ENCODE peak calls at places on chromosome 7, in seven cellular contexts. One of them, this sample, is unnamed.

GRCh38 chr7:135978624-135979023 is 1.5 kb upstream of the MTPN start:
- DNase-seq in glutamatergic neuron: no peak
- DNase-seq in psoas muscle: no peak
- DNase-seq in gastrocnemius medialis: no peak
- DNase-seq in GM12865: no peak
- DNase-seq in RWPE2: no peak
- DNase-seq in BJ: no peak
- DNase-seq in this sample: no peak

GRCh38 chr7:28986723-28987122 is 28.6 kb upstream of the TRIL start:
- DNase-seq in RWPE2: no peak
- DNase-seq in BJ: peak
- DNase-seq in psoas muscle: no peak
- DNase-seq in glutamatergic neuron: no peak
- DNase-seq in gastrocnemius medialis: no peak
- DNase-seq in GM12865: no peak
- DNase-seq in this sample: peak

GRCh38 chr7:86916277-86916825 is 143.1 kb downstream of the ELAPOR2 start:
- DNase-seq in BJ: no peak
- DNase-seq in GM12865: no peak
- DNase-seq in glutamatergic neuron: no peak
- DNase-seq in RWPE2: no peak
- DNase-seq in psoas muscle: no peak
- DNase-seq in gastrocnemius medialis: no peak
- DNase-seq in this sample: no peak

GRCh38 chr7:95421847-95422444 is 12.9 kb downstream of the PON2 start:
- DNase-seq in BJ: no peak
- DNase-seq in GM12865: no peak
- DNase-seq in psoas muscle: no peak
- DNase-seq in RWPE2: no peak
- DNase-seq in glutamatergic neuron: no peak
- DNase-seq in gastrocnemius medialis: no peak
- DNase-seq in this sample: no peak

GRCh38 chr7:98022531-98022930 is 32.5 kb upstream of the OCM2 start:
- DNase-seq in psoas muscle: no peak
- DNase-seq in RWPE2: no peak
- DNase-seq in GM12865: no peak
- DNase-seq in BJ: no peak
- DNase-seq in glutamatergic neuron: no peak
- DNase-seq in gastrocnemius medialis: no peak
- DNase-seq in this sample: no peak

GRCh38 chr7:31106303-31107105 is 54.4 kb downstream of the ADCYAP1R1 start:
- DNase-seq in GM12865: no peak
- DNase-seq in BJ: no peak
- DNase-seq in glutamatergic neuron: no peak
- DNase-seq in psoas muscle: no peak
- DNase-seq in RWPE2: peak
- DNase-seq in gastrocnemius medialis: no peak
- DNase-seq in this sample: no peak

GRCh38 chr7:66015440-66016130 is 33.6 kb upstream of the GUSB start:
- DNase-seq in glutamatergic neuron: no peak
- DNase-seq in gastrocnemius medialis: no peak
- DNase-seq in GM12865: no peak
- DNase-seq in psoas muscle: no peak
- DNase-seq in BJ: no peak
- DNase-seq in RWPE2: no peak
- DNase-seq in this sample: no peak

GRCh38 chr7:83976302-83976701 is 218.3 kb downstream of the SEMA3A start:
- DNase-seq in glutamatergic neuron: no peak
- DNase-seq in gastrocnemius medialis: no peak
- DNase-seq in GM12865: peak
- DNase-seq in psoas muscle: no peak
- DNase-seq in BJ: no peak
- DNase-seq in RWPE2: no peak
- DNase-seq in this sample: no peak

GRCh38 chr7:117825132-117825531 is 48.1 kb downstream of the CTTNBP2 start:
- DNase-seq in BJ: no peak
- DNase-seq in psoas muscle: no peak
- DNase-seq in GM12865: no peak
- DNase-seq in glutamatergic neuron: no peak
- DNase-seq in RWPE2: no peak
- DNase-seq in gastrocnemius medialis: no peak
- DNase-seq in this sample: no peak

GRCh38 chr7:119720541-119720940 is 552.4 kb upstream of the KCND2 start:
- DNase-seq in gastrocnemius medialis: no peak
- DNase-seq in psoas muscle: no peak
- DNase-seq in GM12865: no peak
- DNase-seq in BJ: no peak
- DNase-seq in glutamatergic neuron: no peak
- DNase-seq in RWPE2: no peak
- DNase-seq in this sample: peak

GRCh38 chr7:116161733-116162132 is 48.6 kb upstream of the TES start:
- DNase-seq in RWPE2: no peak
- DNase-seq in glutamatergic neuron: no peak
- DNase-seq in GM12865: no peak
- DNase-seq in BJ: no peak
- DNase-seq in gastrocnemius medialis: no peak
- DNase-seq in psoas muscle: no peak
- DNase-seq in this sample: no peak

GRCh38 chr7:32890553-32891045 is 961 bp downstream of the KBTBD2 start:
- DNase-seq in glutamatergic neuron: no peak
- DNase-seq in BJ: no peak
- DNase-seq in gastrocnemius medialis: peak
- DNase-seq in RWPE2: no peak
- DNase-seq in psoas muscle: no peak
- DNase-seq in GM12865: peak
- DNase-seq in this sample: no peak

GRCh38 chr7:51732066-51732465 is 415.5 kb upstream of the COBL start:
- DNase-seq in BJ: no peak
- DNase-seq in psoas muscle: no peak
- DNase-seq in gastrocnemius medialis: no peak
- DNase-seq in RWPE2: no peak
- DNase-seq in glutamatergic neuron: no peak
- DNase-seq in GM12865: no peak
- DNase-seq in this sample: no peak

GRCh38 chr7:12716722-12717121 is 29.3 kb downstream of the ARL4A start:
- DNase-seq in GM12865: no peak
- DNase-seq in glutamatergic neuron: no peak
- DNase-seq in RWPE2: no peak
- DNase-seq in gastrocnemius medialis: no peak
- DNase-seq in psoas muscle: no peak
- DNase-seq in BJ: no peak
- DNase-seq in this sample: no peak

GRCh38 chr7:151711906-151712771 is 164.8 kb downstream of the PRKAG2 start:
- DNase-seq in gastrocnemius medialis: peak
- DNase-seq in BJ: no peak
- DNase-seq in RWPE2: no peak
- DNase-seq in glutamatergic neuron: no peak
- DNase-seq in GM12865: no peak
- DNase-seq in psoas muscle: peak
- DNase-seq in this sample: no peak

GRCh38 chr7:55020481-55020871 is 1.7 kb downstream of the EGFR start:
- DNase-seq in GM12865: no peak
- DNase-seq in BJ: no peak
- DNase-seq in glutamatergic neuron: no peak
- DNase-seq in gastrocnemius medialis: peak
- DNase-seq in RWPE2: peak
- DNase-seq in psoas muscle: peak
- DNase-seq in this sample: no peak

GRCh38 chr7:30349170-30349569 is 64.8 kb downstream of the ZNRF2 start:
- DNase-seq in GM12865: no peak
- DNase-seq in glutamatergic neuron: no peak
- DNase-seq in RWPE2: no peak
- DNase-seq in gastrocnemius medialis: no peak
- DNase-seq in psoas muscle: no peak
- DNase-seq in BJ: no peak
- DNase-seq in this sample: no peak

GRCh38 chr7:103856929-103857328 is 132.5 kb downstream of the RELN start:
- DNase-seq in GM12865: no peak
- DNase-seq in glutamatergic neuron: no peak
- DNase-seq in BJ: no peak
- DNase-seq in RWPE2: no peak
- DNase-seq in psoas muscle: no peak
- DNase-seq in gastrocnemius medialis: no peak
- DNase-seq in this sample: no peak

GRCh38 chr7:105935250-105935649 is 27.8 kb upstream of the CDHR3 start:
- DNase-seq in RWPE2: no peak
- DNase-seq in glutamatergic neuron: no peak
- DNase-seq in gastrocnemius medialis: no peak
- DNase-seq in BJ: no peak
- DNase-seq in psoas muscle: no peak
- DNase-seq in GM12865: no peak
- DNase-seq in this sample: no peak

GRCh38 chr7:23213755-23214154 is 31.9 kb downstream of the NUP42 start:
- DNase-seq in BJ: no peak
- DNase-seq in RWPE2: no peak
- DNase-seq in gastrocnemius medialis: no peak
- DNase-seq in psoas muscle: no peak
- DNase-seq in glutamatergic neuron: no peak
- DNase-seq in GM12865: no peak
- DNase-seq in this sample: no peak

GRCh38 chr7:47757946-47758371 is 176.0 kb upstream of the TNS3 start:
- DNase-seq in RWPE2: no peak
- DNase-seq in psoas muscle: peak
- DNase-seq in GM12865: no peak
- DNase-seq in gastrocnemius medialis: peak
- DNase-seq in glutamatergic neuron: no peak
- DNase-seq in BJ: peak
- DNase-seq in this sample: peak

GRCh38 chr7:6444516-6445269 is 3.1 kb downstream of the DAGLB start:
- DNase-seq in psoas muscle: no peak
- DNase-seq in GM12865: no peak
- DNase-seq in RWPE2: no peak
- DNase-seq in gastrocnemius medialis: no peak
- DNase-seq in glutamatergic neuron: no peak
- DNase-seq in BJ: no peak
- DNase-seq in this sample: no peak

DNA sequence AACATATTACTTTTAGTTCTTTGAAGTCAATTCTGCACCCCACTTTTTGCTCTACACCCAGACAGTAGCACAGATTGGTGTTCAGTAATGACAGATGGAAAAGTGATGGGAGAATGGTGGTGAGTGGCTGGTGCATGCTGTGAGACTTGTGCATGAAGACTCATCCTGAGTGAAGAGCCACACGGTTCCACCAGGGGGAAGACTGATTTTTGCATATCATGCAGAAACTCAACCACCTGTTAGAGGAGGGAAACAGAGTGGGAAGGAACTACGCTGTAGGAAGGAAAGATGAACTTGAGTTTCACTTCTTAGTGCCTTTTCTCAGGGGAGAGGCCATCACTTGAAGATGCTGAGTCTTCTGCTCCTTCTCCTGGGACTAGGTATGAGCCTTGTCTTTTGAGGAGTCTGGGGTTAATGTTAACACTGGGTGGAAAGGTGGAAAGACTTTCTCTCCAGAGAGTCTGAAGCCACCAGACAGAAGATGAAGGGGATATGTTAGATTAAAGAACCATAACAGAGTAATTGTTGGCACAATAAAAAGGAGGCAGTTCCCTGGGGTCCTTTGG is 9.3 kb upstream of the PRSS1 start:
- DNase-seq in BJ: no peak
- DNase-seq in psoas muscle: no peak
- DNase-seq in GM12865: peak
- DNase-seq in RWPE2: no peak
- DNase-seq in gastrocnemius medialis: no peak
- DNase-seq in glutamatergic neuron: no peak
- DNase-seq in this sample: no peak
- TF ChIP-seq CTCF in BJ: no peak
- TF ChIP-seq CTCF in psoas muscle: no peak
- TF ChIP-seq CTCF in GM12865: peak
- TF ChIP-seq CTCF in RWPE2: no peak
- TF ChIP-seq CTCF in gastrocnemius medialis: no peak
- TF ChIP-seq CTCF in glutamatergic neuron: no peak
- TF ChIP-seq CTCF in this sample: no peak

GRCh38 chr7:130488376-130489139 is 3.3 kb upstream of the MEST start:
- DNase-seq in RWPE2: no peak
- DNase-seq in GM12865: no peak
- DNase-seq in psoas muscle: no peak
- DNase-seq in glutamatergic neuron: no peak
- DNase-seq in gastrocnemius medialis: no peak
- DNase-seq in BJ: no peak
- DNase-seq in this sample: no peak
- TF ChIP-seq CTCF in RWPE2: no peak
- TF ChIP-seq CTCF in GM12865: no peak
- TF ChIP-seq CTCF in psoas muscle: no peak
- TF ChIP-seq CTCF in glutamatergic neuron: no peak
- TF ChIP-seq CTCF in gastrocnemius medialis: no peak
- TF ChIP-seq CTCF in BJ: no peak
- TF ChIP-seq CTCF in this sample: no peak

DNA sequence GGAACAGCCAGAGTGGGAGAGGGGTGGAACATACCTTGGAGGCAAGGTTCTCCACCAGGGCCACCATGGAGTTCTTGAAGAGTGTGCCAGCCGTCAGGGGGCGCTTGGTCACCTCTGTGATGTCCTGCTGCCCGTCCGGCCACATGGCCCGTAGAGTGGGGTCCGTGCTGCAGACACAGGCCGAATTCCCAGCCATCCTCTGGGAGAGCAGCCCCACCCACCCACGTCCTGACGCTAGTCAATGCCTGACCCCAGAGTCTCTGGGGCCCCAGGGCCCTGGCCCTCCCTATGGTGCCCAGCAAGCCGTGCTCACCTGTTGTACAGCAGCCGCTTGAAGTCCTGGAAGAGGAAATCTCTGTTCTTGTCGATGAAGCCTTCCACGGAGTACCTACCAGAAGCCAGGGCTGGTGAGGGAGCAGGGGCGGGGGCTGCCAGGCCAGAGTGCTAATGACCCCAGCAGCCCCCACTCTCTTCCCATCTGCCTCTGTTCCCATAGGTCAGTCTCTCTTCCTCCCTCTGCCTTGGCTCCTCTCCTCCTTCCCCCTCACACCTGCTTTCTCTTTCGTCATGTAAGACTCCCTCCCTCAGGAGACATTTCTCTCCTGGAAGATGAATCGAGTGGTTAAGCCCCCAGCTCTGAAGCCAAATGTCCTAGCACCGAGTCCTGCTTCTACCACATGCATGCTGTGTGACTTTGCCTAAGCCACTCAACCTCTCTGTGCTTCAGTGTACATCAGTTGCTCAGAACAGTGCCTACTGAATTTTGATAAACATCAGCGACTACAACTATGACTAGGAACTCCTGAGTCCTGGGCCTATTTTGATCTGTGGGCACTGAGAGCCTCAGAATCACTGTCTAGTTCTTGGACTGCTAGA is 11.0 kb downstream of the MYO1G start:
- DNase-seq in glutamatergic neuron: no peak
- DNase-seq in BJ: no peak
- DNase-seq in GM12865: no peak
- DNase-seq in gastrocnemius medialis: no peak
- DNase-seq in RWPE2: no peak
- DNase-seq in psoas muscle: no peak
- DNase-seq in this sample: no peak
- TF ChIP-seq CTCF in glutamatergic neuron: no peak
- TF ChIP-seq CTCF in BJ: peak
- TF ChIP-seq CTCF in GM12865: no peak
- TF ChIP-seq CTCF in gastrocnemius medialis: no peak
- TF ChIP-seq CTCF in RWPE2: no peak
- TF ChIP-seq CTCF in psoas muscle: no peak
- TF ChIP-seq CTCF in this sample: peak

DNA sequence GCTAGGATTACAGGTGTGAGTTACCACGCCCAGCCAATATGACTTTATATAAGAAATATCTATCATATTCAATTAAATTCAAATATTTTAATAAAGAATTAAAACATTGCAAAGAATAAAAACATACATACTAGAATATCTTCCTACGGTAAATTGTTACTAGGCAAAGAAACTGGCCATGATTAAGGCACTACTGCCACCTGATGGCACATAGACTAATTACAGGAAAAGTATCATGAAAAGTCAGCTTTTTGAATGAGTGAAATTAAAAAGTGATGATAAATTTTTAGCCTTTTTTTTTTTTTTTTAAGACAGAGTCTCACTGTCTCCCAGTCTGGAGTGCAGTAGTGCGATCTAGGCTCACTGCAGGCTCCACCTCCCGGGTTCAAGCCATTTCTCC is 30.9 kb downstream of the MRPS33 start:
- DNase-seq in GM12865: peak
- DNase-seq in RWPE2: no peak
- DNase-seq in gastrocnemius medialis: no peak
- DNase-seq in psoas muscle: no peak
- DNase-seq in BJ: no peak
- DNase-seq in glutamatergic neuron: no peak
- DNase-seq in this sample: no peak
- TF ChIP-seq CTCF in GM12865: peak
- TF ChIP-seq CTCF in RWPE2: no peak
- TF ChIP-seq CTCF in gastrocnemius medialis: no peak
- TF ChIP-seq CTCF in psoas muscle: no peak
- TF ChIP-seq CTCF in BJ: peak
- TF ChIP-seq CTCF in glutamatergic neuron: peak
- TF ChIP-seq CTCF in this sample: no peak

This sample was measured in AG04449.